ENCODE peak calls at places on chromosomes 6 and 20, in seven cellular contexts. One of them, this sample, is unnamed. For H3K4me1, the result is how much of the 10 kb centered on the place peaks cover.

GRCh38 chr20:33992145-33992922 is 1.4 kb upstream of the RALY start:
- DNase-seq in SK-N-SH: no peak
- DNase-seq in GM12878: no peak
- DNase-seq in Panc1: peak
- DNase-seq in HepG2: no peak
- DNase-seq in K562: no peak
- DNase-seq in H1: no peak
- DNase-seq in this sample: no peak

GRCh38 chr6:56374841-56375369 is 127.5 kb upstream of the COL21A1 start:
- DNase-seq in SK-N-SH: no peak
- DNase-seq in GM12878: no peak
- DNase-seq in Panc1: no peak
- DNase-seq in HepG2: no peak
- DNase-seq in K562: no peak
- DNase-seq in H1: no peak
- DNase-seq in this sample: no peak

GRCh38 chr6:119493980-119494379 is 144.4 kb upstream of the MAN1A1 start:
- DNase-seq in SK-N-SH: no peak
- DNase-seq in GM12878: no peak
- DNase-seq in Panc1: no peak
- DNase-seq in HepG2: peak
- DNase-seq in K562: no peak
- DNase-seq in H1: no peak
- DNase-seq in this sample: no peak

GRCh38 chr6:170173416-170173990 is 117.4 kb downstream of the DLL1 start:
- DNase-seq in SK-N-SH: no peak
- DNase-seq in GM12878: no peak
- DNase-seq in Panc1: no peak
- DNase-seq in HepG2: no peak
- DNase-seq in K562: no peak
- DNase-seq in H1: no peak
- DNase-seq in this sample: no peak

GRCh38 chr6:158605266-158605878 is 39.2 kb downstream of the DYNLT1 start:
- DNase-seq in SK-N-SH: peak
- DNase-seq in GM12878: peak
- DNase-seq in Panc1: peak
- DNase-seq in HepG2: peak
- DNase-seq in K562: peak
- DNase-seq in H1: peak
- DNase-seq in this sample: peak

GRCh38 chr6:7541175-7542064 is at the start of gene DSP:
- DNase-seq in SK-N-SH: peak
- DNase-seq in GM12878: no peak
- DNase-seq in Panc1: no peak
- DNase-seq in HepG2: peak
- DNase-seq in K562: peak
- DNase-seq in H1: peak
- DNase-seq in this sample: peak

GRCh38 chr6:12957321-12958051 is 240.9 kb downstream of the PHACTR1 start:
- DNase-seq in SK-N-SH: peak
- DNase-seq in GM12878: no peak
- DNase-seq in Panc1: no peak
- DNase-seq in HepG2: no peak
- DNase-seq in K562: no peak
- DNase-seq in H1: no peak
- DNase-seq in this sample: no peak

GRCh38 chr6:116975600-116975999 is 98.6 kb downstream of the RFX6 start:
- DNase-seq in SK-N-SH: no peak
- DNase-seq in GM12878: no peak
- DNase-seq in Panc1: no peak
- DNase-seq in HepG2: no peak
- DNase-seq in K562: no peak
- DNase-seq in H1: no peak
- DNase-seq in this sample: no peak

GRCh38 chr6:37987559-37987958 is 168.0 kb downstream of the ZFAND3 start:
- DNase-seq in SK-N-SH: no peak
- DNase-seq in GM12878: no peak
- DNase-seq in Panc1: no peak
- DNase-seq in HepG2: peak
- DNase-seq in K562: no peak
- DNase-seq in H1: no peak
- DNase-seq in this sample: no peak

GRCh38 chr20:42714298-42715141 is 475.2 kb downstream of the PTPRT start:
- DNase-seq in SK-N-SH: peak
- DNase-seq in GM12878: no peak
- DNase-seq in Panc1: no peak
- DNase-seq in HepG2: no peak
- DNase-seq in K562: no peak
- DNase-seq in H1: no peak
- DNase-seq in this sample: no peak

GRCh38 chr6:35678021-35678654 is 10.6 kb downstream of the FKBP5 start:
- DNase-seq in SK-N-SH: no peak
- DNase-seq in GM12878: no peak
- DNase-seq in Panc1: no peak
- DNase-seq in HepG2: no peak
- DNase-seq in K562: no peak
- DNase-seq in H1: no peak
- DNase-seq in this sample: no peak
- H3K4me1 ChIP-seq in SK-N-SH: under half
- H3K4me1 ChIP-seq in GM12878: under half
- H3K4me1 ChIP-seq in Panc1: under half
- H3K4me1 ChIP-seq in HepG2: under half
- H3K4me1 ChIP-seq in K562: under half
- H3K4me1 ChIP-seq in H1: under half
- H3K4me1 ChIP-seq in this sample: under half

GRCh38 chr20:9112541-9113515 is 43.9 kb downstream of the PLCB4 start:
- DNase-seq in SK-N-SH: no peak
- DNase-seq in GM12878: no peak
- DNase-seq in Panc1: no peak
- DNase-seq in HepG2: no peak
- DNase-seq in K562: no peak
- DNase-seq in H1: no peak
- DNase-seq in this sample: no peak
- TF ChIP-seq SIN3A in SK-N-SH: no peak
- TF ChIP-seq SIN3A in GM12878: no peak
- TF ChIP-seq SIN3A in Panc1: no peak
- TF ChIP-seq SIN3A in HepG2: no peak
- TF ChIP-seq SIN3A in K562: no peak
- TF ChIP-seq SIN3A in H1: no peak
- TF ChIP-seq SIN3A in this sample: no peak

DNA sequence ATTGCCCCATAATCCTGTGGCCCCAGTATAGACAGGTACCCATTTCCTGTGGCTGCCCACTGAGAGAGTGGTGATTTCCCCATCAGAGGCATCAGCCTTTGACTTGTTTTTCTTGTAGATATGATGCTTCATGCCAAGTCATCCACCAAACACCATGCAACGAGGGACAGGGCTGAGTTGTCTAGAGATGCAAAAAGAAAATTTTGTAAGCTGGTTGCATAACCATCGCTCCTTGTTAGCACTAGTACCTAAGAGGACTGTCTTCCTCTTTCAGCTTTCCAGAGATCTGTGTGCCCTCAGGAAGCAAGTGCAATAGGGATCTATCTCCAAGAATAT is 166.8 kb downstream of the BCAS1 start:
- DNase-seq in SK-N-SH: no peak
- DNase-seq in GM12878: no peak
- DNase-seq in Panc1: no peak
- DNase-seq in HepG2: no peak
- DNase-seq in K562: no peak
- DNase-seq in H1: no peak
- DNase-seq in this sample: no peak
- H3K4me1 ChIP-seq in SK-N-SH: under half
- H3K4me1 ChIP-seq in GM12878: half or more
- H3K4me1 ChIP-seq in Panc1: half or more
- H3K4me1 ChIP-seq in HepG2: under half
- H3K4me1 ChIP-seq in K562: under half
- H3K4me1 ChIP-seq in H1: under half
- H3K4me1 ChIP-seq in this sample: half or more

GRCh38 chr6:30836431-30836866 is 47.9 kb upstream of the DDR1 start:
- DNase-seq in SK-N-SH: no peak
- DNase-seq in GM12878: no peak
- DNase-seq in Panc1: no peak
- DNase-seq in HepG2: no peak
- DNase-seq in K562: no peak
- DNase-seq in H1: no peak
- DNase-seq in this sample: no peak
- TF ChIP-seq SIN3A in SK-N-SH: no peak
- TF ChIP-seq SIN3A in GM12878: no peak
- TF ChIP-seq SIN3A in Panc1: no peak
- TF ChIP-seq SIN3A in HepG2: no peak
- TF ChIP-seq SIN3A in K562: no peak
- TF ChIP-seq SIN3A in H1: no peak
- TF ChIP-seq SIN3A in this sample: no peak

DNA sequence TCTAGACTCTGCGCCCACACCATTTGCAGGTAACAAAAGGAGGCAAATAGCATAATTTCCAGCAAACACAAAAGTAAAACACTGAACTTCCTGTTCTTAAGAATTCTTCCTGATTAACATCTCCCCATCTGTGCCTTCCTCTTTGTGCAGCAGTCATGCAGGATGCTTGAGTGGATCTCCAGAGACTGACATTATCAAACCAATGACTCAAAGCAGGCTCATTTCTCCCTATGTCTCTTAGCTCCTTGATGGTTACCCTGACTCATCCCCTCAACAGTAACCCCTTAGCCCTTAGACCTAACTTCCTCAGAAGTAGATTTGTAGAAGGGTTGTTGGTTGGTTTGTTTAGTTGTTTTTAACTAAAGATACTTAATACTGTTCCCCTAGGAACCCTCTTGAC is 137.0 kb upstream of the RIN2 start:
- DNase-seq in SK-N-SH: no peak
- DNase-seq in GM12878: no peak
- DNase-seq in Panc1: no peak
- DNase-seq in HepG2: no peak
- DNase-seq in K562: no peak
- DNase-seq in H1: no peak
- DNase-seq in this sample: no peak
- H3K4me1 ChIP-seq in SK-N-SH: under half
- H3K4me1 ChIP-seq in GM12878: under half
- H3K4me1 ChIP-seq in Panc1: under half
- H3K4me1 ChIP-seq in HepG2: half or more
- H3K4me1 ChIP-seq in K562: under half
- H3K4me1 ChIP-seq in H1: under half
- H3K4me1 ChIP-seq in this sample: under half

GRCh38 chr6:53325785-53326184 is 23.0 kb downstream of the ELOVL5 start:
- DNase-seq in SK-N-SH: no peak
- DNase-seq in GM12878: no peak
- DNase-seq in Panc1: no peak
- DNase-seq in HepG2: no peak
- DNase-seq in K562: no peak
- DNase-seq in H1: no peak
- DNase-seq in this sample: no peak
- TF ChIP-seq SIN3A in SK-N-SH: no peak
- TF ChIP-seq SIN3A in GM12878: no peak
- TF ChIP-seq SIN3A in Panc1: no peak
- TF ChIP-seq SIN3A in HepG2: no peak
- TF ChIP-seq SIN3A in K562: no peak
- TF ChIP-seq SIN3A in H1: no peak
- TF ChIP-seq SIN3A in this sample: no peak

This sample was measured in HCT116.